ENCODE peak calls at places on chromosomes 5 and 9, in seven cellular contexts. E, V, T, D, C, U and Y are unnamed samples.
A peak's percentile ranks its signal among the peaks of the same experiment; 100 is the strongest.

GRCh38 chr5:61768692-61769281 is 436.7 kb downstream of the ZSWIM6 start:
- DNase-seq in C (no peak), D (no peak), E (peak; percentile 20), T (no peak), U (no peak), V (peak; percentile 18), Y (no peak)

GRCh38 chr5:10343486-10343885 is 10.0 kb upstream of the MARCHF6 start:
- DNase-seq in D (no peak), T (no peak), C (no peak), V (no peak), U (no peak), E (no peak), Y (no peak)

GRCh38 chr9:37342895-37343294 is 79.6 kb upstream of the GRHPR start:
- DNase-seq in T (no peak), E (no peak), V (no peak), D (no peak), U (no peak), C (no peak), Y (no peak)

GRCh38 chr5:148836272-148837250 is 10.2 kb downstream of the ADRB2 start:
- DNase-seq in U (no peak), C (no peak), V (no peak), D (no peak), T (no peak), E (no peak), Y (no peak)

GRCh38 chr5:133421394-133421793 is 190.9 kb downstream of the FSTL4 start:
- DNase-seq in C (no peak), T (peak; percentile 18), E (no peak), U (no peak), V (no peak), D (no peak), Y (no peak)

GRCh38 chr5:125367702-125368101 is 621.3 kb upstream of the ZNF608 start:
- DNase-seq in T (peak; percentile 42), D (no peak), C (no peak), E (no peak), V (no peak), U (no peak), Y (no peak)

GRCh38 chr5:77086611-77087483 is at the start of gene ZBED3:
- DNase-seq in T (peak; percentile 83), U (peak; percentile 82), D (peak; percentile 86), V (peak; percentile 84), E (peak; percentile 57), C (peak; percentile 86), Y (no peak)

GRCh38 chr5:77973253-77973609 is 197.1 kb upstream of the TBCA start:
- DNase-seq in U (no peak), C (no peak), V (peak; percentile 30), D (no peak), T (no peak), E (no peak), Y (no peak)

GRCh38 chr9:19162956-19163355 is 35.7 kb upstream of the PLIN2 start:
- DNase-seq in T (peak; percentile 80), V (no peak), D (peak; percentile 61), C (no peak), U (no peak), E (no peak), Y (no peak)

GRCh38 chr9:7403839-7404238 is 395.7 kb downstream of the DMAC1 start:
- DNase-seq in D (no peak), C (no peak), V (no peak), T (no peak), E (no peak), U (no peak), Y (no peak)

GRCh38 chr9:112925058-112925641 is 34.5 kb upstream of the SLC46A2 start:
- DNase-seq in D (no peak), T (peak; percentile 27), V (no peak), C (no peak), U (no peak), E (no peak), Y (no peak)

GRCh38 chr5:178216779-178217178 is 12.4 kb downstream of the HNRNPAB start:
- DNase-seq in E (no peak), U (no peak), D (no peak), C (no peak), T (no peak), V (no peak), Y (no peak)

GRCh38 chr5:132576123-132576522 is 19.3 kb downstream of the RAD50 start:
- DNase-seq in D (no peak), C (no peak), T (no peak), V (no peak), U (no peak), E (no peak), Y (no peak)

GRCh38 chr9:117734082-117734481 is 29.9 kb downstream of the TLR4 start:
- DNase-seq in T (no peak), E (no peak), U (no peak), V (no peak), D (no peak), C (no peak), Y (no peak)

GRCh38 chr5:1445313-1445894 is at the start of gene SLC6A3:
- DNase-seq in D (no peak), T (peak; percentile 44), U (peak; percentile 80), V (peak; percentile 44), E (peak; percentile 62), C (peak; percentile 64), Y (no peak)

DNA sequence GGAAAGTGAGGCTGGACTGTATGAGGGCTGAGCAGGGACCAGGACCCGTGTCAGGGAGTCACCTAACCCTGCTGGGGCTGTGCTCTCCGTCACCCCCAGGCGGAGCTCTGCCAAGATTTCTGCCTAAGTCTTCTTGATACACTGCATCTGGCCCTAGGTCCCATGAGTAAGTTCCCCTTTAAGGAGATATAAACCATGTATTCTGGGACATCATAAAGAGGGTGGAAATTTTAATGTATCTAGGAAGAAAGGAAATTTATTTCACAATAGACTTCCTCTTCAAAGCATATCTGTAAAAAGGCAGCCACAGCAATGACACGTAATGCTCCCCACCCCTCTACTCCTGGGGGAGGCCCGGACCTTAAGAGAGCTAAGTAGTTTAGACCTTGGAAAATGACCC is 183.4 kb downstream of the FBXL7 start:
- DNase-seq in D (no peak), U (no peak), V (peak; percentile 23), E (no peak), C (no peak), T (peak; percentile 67), Y (no peak)
- TF ChIP-seq CTCF in D (peak; percentile 17), U (peak; percentile 57), V (no peak), E (peak; percentile 27), C (no peak), T (peak; percentile 74), Y (peak; percentile 14)

GRCh38 chr9:12640021-12640587 is 53.1 kb upstream of the TYRP1 start:
- DNase-seq in T (peak; percentile 77), U (no peak), D (no peak), V (no peak), E (no peak), C (no peak), Y (no peak)

GRCh38 chr9:12643686-12644085 is 49.5 kb upstream of the TYRP1 start:
- DNase-seq in T (peak; percentile 2), U (no peak), V (no peak), D (no peak), C (no peak), E (no peak), Y (no peak)

DNA sequence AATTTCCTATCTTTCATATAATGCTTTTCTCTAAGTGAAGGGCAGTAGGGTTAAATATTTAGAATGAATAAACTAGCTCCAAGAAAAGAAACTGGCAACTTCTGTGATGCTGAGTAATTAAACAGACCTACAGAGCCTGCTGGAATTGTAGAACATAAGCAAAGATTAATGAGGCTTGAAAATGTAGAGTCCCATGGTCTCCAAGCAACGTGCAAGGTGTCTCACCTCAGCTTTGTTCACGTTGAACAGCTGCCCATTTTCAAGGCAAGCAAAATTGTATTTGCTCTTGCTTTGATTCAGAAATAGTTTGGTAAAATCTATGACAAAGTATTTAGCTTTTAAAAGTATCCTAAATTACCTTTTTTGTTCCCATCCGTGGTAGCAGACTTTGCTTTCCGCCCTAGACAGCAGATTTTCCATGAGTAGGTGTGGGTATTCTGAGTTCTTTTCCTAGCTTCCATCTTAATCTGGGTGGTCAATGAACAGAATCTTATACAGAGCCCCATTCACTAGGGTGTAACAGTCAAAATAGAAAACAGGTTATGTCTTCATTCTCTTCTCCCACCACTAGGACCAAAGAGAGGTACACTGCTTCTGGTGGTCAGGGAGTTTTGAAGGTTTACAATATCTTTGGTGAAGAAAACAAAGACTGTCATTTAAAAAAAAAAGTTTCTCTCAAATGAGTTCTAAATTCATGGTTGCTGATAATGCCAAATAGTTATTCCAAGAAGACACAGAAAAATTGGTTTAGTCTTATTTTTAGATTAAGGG is 52.1 kb upstream of the TYRP1 start:
- DNase-seq in E (no peak), D (no peak), C (no peak), U (no peak), T (no peak), V (no peak), Y (no peak)
- TF ChIP-seq CTCF in E (no peak), D (no peak), C (no peak), U (peak; percentile 50), T (no peak), V (no peak), Y (no peak)

DNA sequence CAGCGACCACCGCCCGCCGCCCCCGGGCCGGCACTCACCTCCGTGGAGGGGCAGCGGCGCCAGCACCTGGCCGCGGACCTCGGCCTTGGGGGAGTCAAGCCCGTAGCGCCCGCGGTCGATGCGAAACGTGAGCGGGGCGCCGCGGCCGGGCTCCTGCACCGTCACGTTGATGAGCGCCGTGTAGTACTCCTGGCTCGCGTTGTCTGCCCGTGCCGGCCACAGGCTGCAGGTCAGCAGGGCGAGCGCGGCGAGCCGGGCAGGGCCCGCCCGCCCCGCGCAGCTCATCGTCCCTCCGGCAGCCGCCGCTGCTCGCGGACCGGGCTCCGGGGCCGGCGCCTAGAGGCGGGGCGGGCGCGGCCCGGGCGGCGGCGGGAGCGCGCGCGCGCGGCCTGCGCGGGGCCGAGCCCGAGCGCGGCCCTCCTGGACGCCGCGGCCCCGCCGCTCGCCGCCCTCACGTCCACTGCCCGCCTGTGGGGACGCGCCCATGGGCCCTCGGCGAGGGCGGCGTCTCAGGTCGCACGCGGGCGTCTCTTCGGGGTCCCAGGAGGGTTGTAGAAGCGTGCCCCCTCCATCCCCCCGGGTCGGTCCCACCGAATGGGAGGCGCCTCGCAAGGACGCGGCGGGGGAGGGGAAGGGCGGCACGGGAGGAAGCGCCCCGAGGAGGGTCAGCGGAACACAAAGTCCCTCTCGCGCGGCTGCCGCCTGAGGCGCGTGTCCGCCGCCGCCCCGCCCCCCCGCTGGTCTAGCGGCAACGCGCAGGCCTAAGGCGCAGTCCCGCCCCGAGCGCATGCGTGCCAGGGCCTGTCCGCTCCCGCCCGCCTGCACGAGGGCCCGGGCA is at the start of gene RNF130:
- DNase-seq in C (peak; percentile 97), E (peak; percentile 92), T (peak; percentile 96), D (peak; percentile 95), V (peak; percentile 93), U (peak; percentile 96), Y (peak; percentile 77)
- TF ChIP-seq CTCF in C (no peak), E (no peak), T (no peak), D (no peak), V (no peak), U (no peak), Y (no peak)

DNA sequence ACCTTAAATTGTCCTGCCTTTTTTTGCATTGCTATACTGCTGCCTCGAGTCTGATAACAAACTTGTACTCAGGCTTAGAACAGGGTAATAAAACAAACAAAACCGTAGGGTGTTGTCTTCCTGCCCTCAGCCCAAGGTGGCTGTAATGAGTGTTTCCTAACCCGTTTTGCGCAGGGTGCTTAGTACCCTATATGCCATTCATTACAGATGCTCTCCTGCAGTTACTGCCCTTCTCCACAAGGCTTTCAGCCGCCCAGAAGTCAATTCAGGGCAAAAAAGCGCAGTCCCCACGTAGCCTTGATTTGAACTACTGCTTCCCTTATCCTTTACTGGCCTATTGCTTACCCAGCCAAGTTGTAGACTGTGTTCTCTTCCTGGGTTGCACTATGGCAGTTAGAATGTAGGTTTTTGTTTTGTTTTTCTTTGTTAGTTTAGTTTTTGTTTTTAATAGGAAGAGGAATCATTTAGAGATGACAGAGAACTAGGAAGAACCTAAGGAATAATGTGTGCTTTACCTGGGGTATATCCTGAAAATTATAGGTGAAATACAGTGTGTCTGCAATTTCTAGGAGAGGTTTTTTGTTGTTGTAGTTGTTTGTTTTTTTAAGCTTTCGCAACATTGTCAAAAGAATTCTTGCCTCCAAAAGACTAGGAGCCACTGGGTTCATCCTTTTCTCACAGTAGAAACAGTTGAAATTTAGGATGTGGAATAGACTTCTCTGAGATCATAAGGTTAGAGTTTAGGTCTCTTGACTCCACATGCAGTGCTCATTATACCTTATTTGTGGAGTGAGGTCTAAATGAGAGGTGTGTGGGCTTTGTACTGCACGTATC is 1.3 kb downstream of the HMGXB3 start:
- DNase-seq in V (peak; percentile 63), E (no peak), C (no peak), T (peak; percentile 87), D (no peak), U (no peak), Y (no peak)
- TF ChIP-seq CTCF in V (peak; percentile 70), E (peak; percentile 60), C (peak; percentile 63), T (peak; percentile 84), D (peak; percentile 68), U (peak; percentile 75), Y (peak; percentile 66)